ENCODE peak calls at places on chromosomes 13 and 19, in nine cellular contexts. P is nephron progenitor cell; N is stimulated activated CD4-positive, alpha-beta T cell treated with anti-CD3 and anti-CD28 coated beads, Interleukin-4, amount 100 ng/mL, for 1 hour; C is cardiac fibroblast; F is effector memory CD4-positive, alpha-beta T cell; H is LHCN-M2; I is T-helper 2 cell; Q is NCI-H1694 treated with DMSO at 0.1 percent for 48 hours; T is activated T-helper 1 cell treated with anti-CD3 and anti-CD28 coated beads, Interleukin-2, amount 50 U/mL, for 16 hours. A is an unnamed sample.

GRCh38 chr19:4977299-4978174 is 8.6 kb downstream of the KDM4B start:
- DNase-seq in P (no peak), N (no peak), C (peak), F (no peak), H (peak), I (no peak), Q (no peak), T (no peak), A (no peak)

GRCh38 chr19:8610041-8610927 is at the start of gene ADAMTS10:
- DNase-seq in P (peak), N (peak), C (peak), F (peak), H (no peak), I (peak), Q (no peak), T (peak), A (no peak)

GRCh38 chr13:112742583-112742982 is 52.7 kb downstream of the ATP11A start:
- DNase-seq in P (no peak), N (no peak), C (no peak), F (no peak), H (no peak), I (no peak), Q (no peak), T (no peak), A (no peak)

GRCh38 chr19:56066152-56067023 is 54.7 kb downstream of the ZNF787 start:
- DNase-seq in P (peak), N (peak), C (peak), F (peak), H (peak), I (peak), Q (peak), T (peak), A (peak)

GRCh38 chr19:55383789-55384575 is at the start of gene TMEM238:
- DNase-seq in P (peak), N (peak), C (peak), F (peak), H (no peak), I (peak), Q (peak), T (peak), A (peak)

GRCh38 chr19:30001794-30002193 is 59.8 kb downstream of the URI1 start:
- DNase-seq in P (no peak), N (no peak), C (peak), F (no peak), H (no peak), I (no peak), Q (no peak), T (no peak), A (no peak)

GRCh38 chr19:45294291-45295029 is 28.2 kb downstream of the CKM start:
- DNase-seq in P (no peak), N (no peak), C (no peak), F (no peak), H (no peak), I (no peak), Q (peak), T (no peak), A (no peak)

GRCh38 chr19:11174336-11174735 is 18.8 kb upstream of the SPC24 start:
- DNase-seq in P (no peak), N (no peak), C (no peak), F (no peak), H (no peak), I (no peak), Q (no peak), T (no peak), A (no peak)

GRCh38 chr13:86725105-86725504 is 925.9 kb upstream of the SLITRK6 start:
- DNase-seq in P (peak), N (no peak), C (no peak), F (no peak), H (no peak), I (no peak), Q (no peak), T (no peak), A (no peak)

GRCh38 chr19:35021596-35021995 is 8.7 kb upstream of the SCN1B start:
- DNase-seq in P (no peak), N (no peak), C (no peak), F (no peak), H (no peak), I (no peak), Q (no peak), T (no peak), A (no peak)

GRCh38 chr19:3518669-3519068 is 12.6 kb downstream of the FZR1 start:
- DNase-seq in P (no peak), N (no peak), C (no peak), F (no peak), H (no peak), I (no peak), Q (no peak), T (no peak), A (no peak)